ENCODE peak calls at places on chromosome 20, in four cellular contexts. W is uterus, Z is esophagus squamous epithelium, L is Peyer's patch. D is an unnamed sample.
A peak's percentile ranks its signal among the peaks of the same experiment; 100 is the strongest.

GRCh38 chr20:47951521-47951951 is 166.3 kb upstream of the SULF2 start:
- DNase-seq in W (no peak), Z (no peak), L (no peak), D (no peak)

GRCh38 chr20:53708129-53708968 is 114.7 kb upstream of the ZNF217 start:
- DNase-seq in W (no peak), L (no peak), Z (no peak), D (no peak)

GRCh38 chr20:13817342-13817741 is 32.5 kb downstream of the NDUFAF5 start:
- DNase-seq in W (no peak), Z (no peak), L (no peak), D (no peak)

GRCh38 chr20:48824830-48825550 is 2.8 kb downstream of the PREX1 start:
- DNase-seq in W (no peak), L (no peak), Z (no peak), D (no peak)

GRCh38 chr20:53513489-53514298 is 79.9 kb downstream of the ZNF217 start:
- DNase-seq in Z (no peak), L (no peak), W (no peak), D (no peak)

GRCh38 chr20:37920679-37921322 is 17.9 kb downstream of the VSTM2L start:
- DNase-seq in W (no peak), L (no peak), Z (no peak), D (no peak)

GRCh38 chr20:40741507-40742106 is 52.6 kb upstream of the MAFB start:
- DNase-seq in Z (no peak), W (no peak), L (peak; percentile 69), D (no peak)

GRCh38 chr20:57613481-57613921 is 6.7 kb downstream of the ZBP1 start:
- DNase-seq in L (no peak), W (no peak), Z (no peak), D (no peak)

GRCh38 chr20:61263084-61263695 is 11.1 kb downstream of the CDH4 start:
- DNase-seq in W (no peak), Z (no peak), L (no peak), D (no peak)

GRCh38 chr20:61529354-61529753 is 277.3 kb downstream of the CDH4 start:
- DNase-seq in W (no peak), L (no peak), Z (no peak), D (no peak)

GRCh38 chr20:57501461-57502330 is 23.2 kb downstream of the CTCFL start:
- DNase-seq in W (no peak), L (peak; percentile 30), Z (no peak), D (no peak)

GRCh38 chr20:49859807-49860206 is 47.2 kb downstream of the SLC9A8 start:
- DNase-seq in W (no peak), Z (no peak), L (no peak), D (peak; percentile 32)

GRCh38 chr20:7935027-7935551 is 5.2 kb downstream of the HAO1 start:
- DNase-seq in L (no peak), W (no peak), Z (no peak), D (no peak)

GRCh38 chr20:41436679-41437078 is 70.1 kb upstream of the EMILIN3 start:
- DNase-seq in Z (no peak), W (no peak), L (no peak), D (no peak)

GRCh38 chr20:46562373-46563169 is 12.1 kb upstream of the OCSTAMP start:
- DNase-seq in Z (no peak), W (peak; percentile 61), L (peak; percentile 86), D (peak; percentile 64)

GRCh38 chr20:64268180-64268579 is 12.6 kb downstream of the PCMTD2 start:
- DNase-seq in L (no peak), Z (no peak), W (no peak), D (no peak)

GRCh38 chr20:51393566-51393965 is 149.0 kb downstream of the NFATC2 start:
- DNase-seq in L (no peak), W (no peak), Z (no peak), D (no peak)

GRCh38 chr20:50399003-50399916 is 110.9 kb upstream of the PTPN1 start:
- DNase-seq in L (no peak), Z (no peak), W (peak; percentile 71), D (no peak)

GRCh38 chr20:17664025-17664638 is 17.9 kb downstream of the RRBP1 start:
- DNase-seq in L (peak; percentile 39), Z (no peak), W (no peak), D (no peak)

GRCh38 chr20:33859157-33859695 is 48.1 kb downstream of the CHMP4B start:
- DNase-seq in W (no peak), Z (no peak), L (peak; percentile 73), D (no peak)

GRCh38 chr20:40604416-40604815 is 84.6 kb downstream of the MAFB start:
- DNase-seq in L (no peak), Z (no peak), W (no peak), D (no peak)

GRCh38 chr20:51400051-51400926 is 142.2 kb downstream of the NFATC2 start:
- DNase-seq in Z (peak; percentile 8), L (peak; percentile 84), W (no peak), D (no peak)

GRCh38 chr20:33559994-33560393 is 70.1 kb downstream of the CBFA2T2 start:
- DNase-seq in Z (no peak), L (no peak), W (no peak), D (no peak)

GRCh38 chr20:61119263-61119662 is 132.8 kb upstream of the CDH4 start:
- DNase-seq in Z (no peak), W (no peak), L (no peak), D (no peak)

GRCh38 chr20:57629976-57630525 is 9.8 kb upstream of the ZBP1 start:
- DNase-seq in Z (no peak), L (no peak), W (no peak), D (no peak)

GRCh38 chr20:23119456-23120216 is 33.5 kb upstream of the CD93 start:
- DNase-seq in W (no peak), Z (no peak), L (no peak), D (no peak)

GRCh38 chr20:58109918-58110635 is 118.4 kb downstream of the ANKRD60 start:
- DNase-seq in Z (no peak), L (no peak), W (no peak), D (no peak)

GRCh38 chr20:62305149-62305764 is 2.5 kb downstream of the ADRM1 start:
- DNase-seq in W (no peak), Z (no peak), L (no peak), D (no peak)

GRCh38 chr20:14142171-14142570 is 146.9 kb downstream of the MACROD2 start:
- DNase-seq in Z (no peak), W (no peak), L (no peak), D (no peak)

GRCh38 chr20:19777981-19778380 is 19.9 kb downstream of the RIN2 start:
- DNase-seq in Z (no peak), W (no peak), L (no peak), D (no peak)

GRCh38 chr20:58829531-58829941 is 21.2 kb downstream of the GNAS-AS1 start:
- DNase-seq in Z (no peak), L (no peak), W (no peak), D (peak; percentile 57)

GRCh38 chr20:56207656-56208055 is 40.9 kb upstream of the MC3R start:
- DNase-seq in L (no peak), Z (no peak), W (no peak), D (no peak)
- H3K4me1 ChIP-seq in L (no peaks in the 10 kb centered on the region), Z (peaks cover 20% of the 10 kb centered on the region), W (no peaks in the 10 kb centered on the region), D (no peaks in the 10 kb centered on the region)

DNA sequence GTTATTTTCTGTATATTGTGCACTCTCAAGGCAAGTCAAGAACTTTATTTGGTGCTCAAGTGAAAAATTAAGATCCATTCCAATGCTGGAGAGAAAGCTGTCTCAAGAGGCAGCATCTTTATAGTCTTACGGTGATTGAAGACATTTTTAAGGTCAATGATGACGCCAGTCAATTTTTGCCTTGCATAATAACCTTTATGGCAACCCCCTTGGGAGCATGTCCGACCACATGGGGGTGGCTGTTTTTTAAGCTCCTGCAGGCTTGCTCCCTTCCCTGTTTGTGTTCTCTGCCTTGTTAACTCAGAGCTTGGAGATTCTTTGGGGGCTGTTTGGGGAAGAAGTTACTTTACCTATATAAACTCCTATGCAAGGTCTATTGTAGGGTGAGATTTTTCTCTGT is 109.6 kb upstream of the FERMT1 start:
- DNase-seq in W (no peak), L (no peak), Z (no peak), D (no peak)
- TF ChIP-seq POLR2A in W (no peak), L (no peak), Z (no peak), D (no peak)

DNA sequence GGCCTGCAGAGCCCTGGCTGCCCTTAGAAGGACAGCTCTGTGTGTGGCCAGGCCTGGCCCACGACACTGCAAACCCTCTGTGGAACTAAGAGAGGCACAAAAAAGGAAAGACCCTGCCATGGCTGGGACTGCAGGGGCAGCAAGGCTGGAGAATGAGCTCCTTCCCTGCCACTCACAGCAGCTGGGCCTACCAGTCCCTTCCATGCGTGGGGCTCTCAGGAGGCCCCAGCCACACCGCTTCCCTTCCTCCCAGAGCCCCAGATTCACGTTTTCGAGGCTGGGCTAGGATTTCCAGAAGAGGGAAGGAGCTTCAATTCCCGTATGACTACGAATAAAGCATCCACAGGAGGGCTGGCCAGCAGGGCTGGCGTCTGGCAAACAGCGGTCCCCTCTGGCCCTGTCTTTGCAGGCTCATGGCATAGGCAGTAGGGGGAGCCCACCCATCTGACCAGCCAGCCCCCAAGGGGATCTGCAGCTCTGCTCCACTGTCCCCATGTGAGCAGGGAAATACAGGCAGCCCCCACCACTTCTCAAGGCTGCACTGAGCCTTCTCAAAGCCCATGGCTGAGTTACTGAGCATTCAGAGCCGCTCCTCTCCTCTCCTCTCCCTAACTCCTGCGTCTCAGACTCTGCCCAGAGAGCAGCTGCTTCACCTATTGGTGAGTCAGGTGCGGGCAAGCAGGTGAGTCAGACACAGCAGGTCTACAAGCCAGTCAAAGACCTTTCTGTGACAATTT is 53.1 kb downstream of the NINL start:
- DNase-seq in L (no peak), W (no peak), Z (no peak), D (no peak)
- TF ChIP-seq CTCF in L (no peak), W (no peak), Z (no peak), D (no peak)

DNA sequence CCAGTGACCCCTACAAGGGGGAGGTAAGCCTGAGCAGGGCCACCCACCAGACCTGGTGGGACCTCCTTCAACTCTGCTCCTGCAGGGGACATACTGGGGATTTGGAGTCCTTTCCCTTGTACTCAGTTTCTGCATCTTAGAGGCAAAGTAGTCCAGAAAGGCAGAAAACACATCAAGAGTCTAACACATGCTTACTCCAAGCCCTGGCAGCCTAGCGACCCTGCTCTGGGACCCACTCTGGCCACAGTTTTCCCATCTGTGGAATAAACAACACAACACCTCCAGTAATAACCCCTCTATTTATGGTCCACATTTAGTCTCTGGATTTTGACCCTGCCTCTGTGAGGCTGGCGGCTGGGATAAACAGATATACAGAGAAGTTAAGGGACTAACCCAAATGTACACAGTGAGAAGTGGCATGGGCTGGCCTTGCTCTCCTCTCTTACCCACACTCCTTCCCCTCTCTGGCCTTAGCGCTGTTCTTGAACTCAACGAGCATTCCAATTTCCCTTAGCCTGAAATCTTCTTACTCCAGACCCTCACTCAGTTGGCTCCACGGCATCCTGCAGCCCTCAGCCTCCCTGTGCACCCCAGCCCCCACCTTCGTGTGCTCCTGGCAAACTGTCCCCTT is 16.1 kb upstream of the TLDC2 start:
- DNase-seq in Z (no peak), W (no peak), L (no peak), D (no peak)
- H3K4me1 ChIP-seq in Z (peaks cover 86% of the 10 kb centered on the region), W (no peaks in the 10 kb centered on the region), L (peaks cover 5% of the 10 kb centered on the region), D (peaks cover 19% of the 10 kb centered on the region)

GRCh38 chr20:9792674-9793073 is 46.2 kb downstream of the PAK5 start:
- DNase-seq in Z (no peak), L (no peak), W (no peak), D (no peak)
- TF ChIP-seq POLR2A in Z (no peak), L (no peak), W (no peak), D (no peak)

GRCh38 chr20:15643713-15644112 is 929.5 kb downstream of the KIF16B start:
- DNase-seq in Z (no peak), W (no peak), L (no peak), D (no peak)
- TF ChIP-seq CTCF in Z (no peak), W (no peak), L (no peak), D (no peak)